ENCODE peak calls at places on chromosomes 11 and 22, in nine cellular contexts. K is stomach; G is psoas muscle; L is transverse colon; P is cardiac muscle cell; H is RWPE1; D is brain microvascular endothelial cell; F is WTC11; S is CD4-positive, alpha-beta T cell. C is an unnamed sample.

GRCh38 chr11:65642014-65642671 is 4.2 kb downstream of the SIPA1 start:
- DNase-seq in F (peak), S (no peak), P (no peak), G (no peak), L (no peak), K (no peak), D (no peak), H (no peak), C (no peak)

GRCh38 chr11:17266781-17267180 is 9.8 kb upstream of the NUCB2 start:
- DNase-seq in F (no peak), P (no peak), K (no peak), L (no peak), D (no peak), G (no peak), H (no peak), S (no peak), C (no peak)

GRCh38 chr22:25666308-25666707 is 75.7 kb upstream of the MYO18B start:
- DNase-seq in H (no peak), S (no peak), D (no peak), G (peak), L (peak), F (peak), K (no peak), P (peak), C (no peak)

GRCh38 chr11:78420796-78421209 is 3.2 kb upstream of the GAB2 start:
- DNase-seq in F (no peak), D (peak), P (peak), G (peak), K (peak), H (no peak), L (peak), S (no peak), C (no peak)

GRCh38 chr11:91163619-91164451 is 941.0 kb upstream of the CHORDC1 start:
- DNase-seq in L (no peak), F (no peak), K (no peak), G (no peak), S (no peak), P (peak), H (peak), D (peak), C (no peak)

GRCh38 chr11:122042981-122043380 is 73.0 kb downstream of the BLID start:
- DNase-seq in L (no peak), D (no peak), G (no peak), K (no peak), F (no peak), H (no peak), P (no peak), S (no peak), C (no peak)

GRCh38 chr11:93537022-93537421 is 6.2 kb downstream of the SMCO4 start:
- DNase-seq in G (no peak), F (no peak), P (no peak), K (peak), D (no peak), H (no peak), L (no peak), S (no peak), C (no peak)

GRCh38 chr11:84634309-84634708 is 992.8 kb downstream of the DLG2 start:
- DNase-seq in K (no peak), G (no peak), P (no peak), D (no peak), H (no peak), F (no peak), S (no peak), L (no peak), C (no peak)

GRCh38 chr22:36359172-36359973 is 28.4 kb downstream of the MYH9 start:
- DNase-seq in H (no peak), F (no peak), P (no peak), K (no peak), L (no peak), D (no peak), G (no peak), S (no peak), C (no peak)

GRCh38 chr11:64206457-64207246 is at the start of gene FERMT3:
- DNase-seq in S (peak), L (peak), P (no peak), K (peak), G (peak), H (no peak), F (no peak), D (no peak), C (no peak)

GRCh38 chr11:134521001-134521400 is 109.0 kb upstream of the B3GAT1 start:
- DNase-seq in D (no peak), S (no peak), H (no peak), F (no peak), P (no peak), K (no peak), L (no peak), G (no peak), C (no peak)

GRCh38 chr11:101759771-101760450 is 154.9 kb upstream of the CEP126 start:
- DNase-seq in P (no peak), G (no peak), H (peak), D (no peak), K (no peak), F (no peak), L (no peak), S (no peak), C (no peak)

GRCh38 chr11:85948884-85949283 is 93.7 kb downstream of the CCDC83 start:
- DNase-seq in P (no peak), L (no peak), S (no peak), D (no peak), K (no peak), H (peak), G (no peak), F (no peak), C (no peak)

GRCh38 chr11:48013269-48013901 is 33.0 kb downstream of the PTPRJ start:
- DNase-seq in F (no peak), D (no peak), H (no peak), P (no peak), G (no peak), K (peak), L (peak), S (peak), C (no peak)

GRCh38 chr22:37739000-37739399 is 42.2 kb downstream of the TRIOBP start:
- DNase-seq in P (peak), K (no peak), D (no peak), G (peak), F (no peak), H (no peak), S (no peak), L (no peak), C (no peak)

GRCh38 chr22:43085658-43086606 is 3.3 kb downstream of the TTLL1 start:
- DNase-seq in S (no peak), H (no peak), G (no peak), D (no peak), K (no peak), L (peak), F (no peak), P (no peak), C (no peak)

GRCh38 chr11:113114452-113115027 is 153.3 kb downstream of the NCAM1 start:
- DNase-seq in H (peak), L (peak), S (no peak), F (peak), D (peak), P (peak), G (peak), K (peak), C (no peak)

GRCh38 chr11:34524696-34525095 is 11.1 kb upstream of the ELF5 start:
- DNase-seq in K (no peak), P (no peak), F (no peak), S (no peak), H (no peak), L (no peak), G (no peak), D (no peak), C (no peak)

GRCh38 chr11:47915407-47916137 is 64.8 kb upstream of the PTPRJ start:
- DNase-seq in F (no peak), K (no peak), D (no peak), L (peak), G (no peak), S (peak), H (no peak), P (no peak), C (no peak)

GRCh38 chr11:63017306-63017974 is 1.8 kb upstream of the SLC22A8 start:
- DNase-seq in S (no peak), F (no peak), K (peak), L (no peak), G (no peak), H (no peak), P (no peak), D (peak), C (no peak)

GRCh38 chr11:71551711-71552110 is 3.5 kb downstream of the KRTAP5-9 start:
- DNase-seq in G (no peak), S (no peak), K (no peak), P (no peak), H (no peak), F (no peak), D (no peak), L (no peak), C (no peak)

GRCh38 chr11:77127674-77127968 is 425 bp upstream of the MYO7A start:
- DNase-seq in L (no peak), D (no peak), F (no peak), S (no peak), G (no peak), P (no peak), H (no peak), K (no peak), C (no peak)

GRCh38 chr11:38819986-38820385 is 2221.9 kb upstream of the RAG2 start:
- DNase-seq in G (no peak), K (no peak), H (no peak), L (no peak), P (no peak), D (no peak), S (no peak), F (no peak), C (no peak)

GRCh38 chr11:34245043-34245442 is 112.8 kb downstream of the ABTB2 start:
- DNase-seq in L (no peak), D (no peak), K (no peak), S (no peak), H (no peak), F (no peak), G (no peak), P (no peak), C (no peak)

GRCh38 chr22:37345863-37346514 is 63.7 kb downstream of the CYTH4 start:
- DNase-seq in K (no peak), H (no peak), G (no peak), F (no peak), D (peak), S (no peak), P (peak), L (peak), C (no peak)

GRCh38 chr11:23359297-23359696 is 499.0 kb upstream of the CCDC179 start:
- DNase-seq in H (peak), D (peak), L (peak), G (no peak), S (no peak), P (peak), K (no peak), F (no peak), C (no peak)

GRCh38 chr11:120208012-120208441 is 2.8 kb upstream of the OAF start:
- DNase-seq in S (no peak), G (no peak), H (no peak), D (no peak), L (no peak), K (no peak), F (no peak), P (peak), C (no peak)

GRCh38 chr11:93476796-93477195 is 66.4 kb downstream of the SMCO4 start:
- DNase-seq in G (no peak), K (no peak), P (no peak), F (no peak), S (no peak), D (peak), L (no peak), H (peak), C (no peak)

DNA sequence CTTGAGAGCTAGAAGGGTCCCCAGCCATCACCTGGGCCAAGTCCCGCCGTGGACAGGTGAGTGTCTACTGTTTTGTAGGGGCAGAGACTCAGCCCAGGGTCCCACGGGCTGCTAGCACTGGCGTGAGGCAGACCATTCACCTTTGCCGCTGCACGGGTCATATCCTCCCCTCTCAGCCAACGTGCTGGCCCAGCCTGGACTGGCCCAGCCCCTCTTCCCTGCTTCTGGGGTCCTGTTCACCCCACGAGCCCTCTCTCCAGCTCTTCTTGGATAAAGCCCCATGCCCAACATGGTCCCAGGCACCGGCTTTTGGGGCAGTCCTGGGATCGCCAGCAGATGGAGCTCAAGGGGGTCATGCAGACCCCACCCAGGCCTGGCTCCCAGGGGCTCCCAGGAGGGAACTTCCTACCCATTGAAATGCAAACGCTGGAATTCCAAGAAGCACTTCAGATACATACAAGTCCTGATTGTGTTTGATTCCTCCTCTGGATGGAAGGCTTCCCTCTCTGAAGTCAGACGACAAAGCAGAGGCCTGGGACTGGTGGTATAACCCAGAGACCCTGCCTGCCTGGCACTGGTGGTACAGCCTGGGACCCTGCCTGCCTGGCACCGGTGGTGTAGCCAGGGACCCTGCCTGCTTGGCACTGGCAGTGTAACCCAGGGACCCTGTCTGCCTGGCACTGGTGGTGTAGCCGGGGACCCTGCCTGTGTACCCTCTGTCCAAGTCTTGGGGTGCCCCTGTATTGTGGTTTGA is 8.9 kb upstream of the SEPTIN5 start:
- DNase-seq in G (no peak), L (no peak), H (no peak), K (no peak), S (no peak), P (no peak), F (peak), D (no peak), C (no peak)
- TF ChIP-seq CTCF in G (no peak), L (no peak), H (no peak), K (no peak), S (no peak), P (peak), F (peak), D (peak), C (peak)

DNA sequence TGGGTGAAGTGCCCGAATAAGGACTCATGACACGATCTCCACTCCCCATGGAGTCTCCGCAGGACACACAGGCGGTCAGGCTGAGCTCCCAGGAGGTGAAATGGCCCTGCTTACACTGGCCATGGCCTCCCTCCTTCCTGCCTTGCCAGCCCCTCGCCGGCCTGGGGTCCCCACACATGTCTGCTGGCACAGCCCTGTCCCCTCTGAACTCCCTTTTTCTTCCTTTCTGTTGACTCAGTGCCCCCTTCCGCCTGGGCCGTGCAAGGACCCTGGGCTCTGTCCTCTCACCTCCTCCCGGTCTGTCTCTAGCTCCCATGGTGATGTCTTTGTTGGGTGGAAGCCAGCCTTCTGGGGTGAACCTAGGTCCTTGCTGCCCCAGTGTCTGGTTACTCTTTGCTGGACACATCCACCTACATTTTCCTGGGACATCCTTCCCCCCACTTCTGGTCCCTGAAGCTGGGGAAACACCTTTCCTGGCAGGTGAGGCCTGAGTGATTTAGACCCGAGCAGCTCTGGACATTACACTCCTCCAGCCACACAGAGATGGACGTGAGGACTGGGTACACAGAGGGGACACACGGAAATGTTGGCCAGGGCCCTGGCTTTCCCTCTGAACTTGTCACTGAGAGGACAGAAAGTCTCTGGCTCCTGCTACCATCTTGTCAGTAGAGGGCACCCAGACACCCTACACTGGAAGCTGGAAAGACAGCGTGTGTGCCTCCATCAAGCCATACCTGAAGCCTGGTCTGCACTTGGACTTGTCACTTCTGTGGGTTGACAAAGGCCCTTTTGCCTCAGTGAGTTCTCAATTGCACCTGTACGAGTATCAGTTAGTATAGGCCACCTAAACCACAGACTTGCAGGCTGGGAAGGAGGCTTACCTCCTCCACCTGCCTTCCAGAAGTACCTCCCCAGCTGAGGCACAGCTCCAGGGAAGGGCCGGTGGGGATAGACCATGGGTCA is 864.3 kb downstream of the TBC1D22A start:
- DNase-seq in P (no peak), K (no peak), H (no peak), S (no peak), F (no peak), G (no peak), D (no peak), L (no peak), C (peak)
- TF ChIP-seq CTCF in P (no peak), K (no peak), H (no peak), S (no peak), F (no peak), G (no peak), D (no peak), L (no peak), C (no peak)

GRCh38 chr11:1510928-1511327 is 24.3 kb upstream of the MOB2 start:
- DNase-seq in D (peak), P (no peak), G (no peak), S (no peak), H (no peak), F (no peak), K (no peak), L (no peak), C (no peak)
- TF ChIP-seq CTCF in D (no peak), P (no peak), G (no peak), S (no peak), H (no peak), F (no peak), K (no peak), L (no peak), C (no peak)

GRCh38 chr22:27372969-27373670 is 428.4 kb downstream of the MN1 start:
- DNase-seq in H (no peak), D (peak), F (peak), P (no peak), S (no peak), G (no peak), L (peak), K (peak), C (peak)
- TF ChIP-seq CTCF in H (no peak), D (peak), F (no peak), P (no peak), S (no peak), G (no peak), L (no peak), K (no peak), C (no peak)

GRCh38 chr22:23376256-23376655 is 195.9 kb downstream of the BCR start:
- DNase-seq in D (no peak), G (no peak), L (peak), H (no peak), S (no peak), P (peak), K (no peak), F (peak), C (no peak)
- TF ChIP-seq CTCF in D (peak), G (no peak), L (peak), H (no peak), S (no peak), P (peak), K (no peak), F (no peak), C (peak)

GRCh38 chr11:26286472-26287066 is 45.4 kb upstream of the ANO3 start:
- DNase-seq in K (no peak), S (no peak), H (peak), F (peak), G (no peak), L (no peak), D (peak), P (peak), C (no peak)
- TF ChIP-seq CTCF in K (no peak), S (no peak), H (peak), F (no peak), G (no peak), L (no peak), D (peak), P (peak), C (peak)

DNA sequence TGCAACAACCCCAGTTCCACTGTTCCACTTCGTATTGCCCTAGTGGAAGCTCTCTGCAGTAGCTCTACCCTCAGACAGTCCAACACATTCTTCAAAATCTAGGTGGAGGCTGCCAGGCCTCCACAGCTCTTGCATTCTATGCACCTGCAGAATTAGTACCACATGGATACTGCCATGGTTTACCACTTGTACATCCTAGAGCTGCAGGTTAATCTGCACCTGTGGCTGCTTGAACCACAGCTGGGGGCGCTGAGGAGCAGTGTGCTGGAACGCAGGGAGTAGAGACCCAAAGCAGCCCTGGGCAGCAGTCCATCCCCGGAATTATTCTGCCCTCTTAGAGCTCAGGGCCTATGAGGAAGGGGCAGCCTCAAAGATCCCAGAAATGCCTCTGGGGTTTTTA is 4.3 kb upstream of the CTSC start:
- DNase-seq in F (peak), L (no peak), K (no peak), P (no peak), D (no peak), H (no peak), G (no peak), S (no peak), C (no peak)
- TF ChIP-seq CTCF in F (peak), L (no peak), K (no peak), P (no peak), D (no peak), H (no peak), G (no peak), S (no peak), C (no peak)

GRCh38 chr11:96051820-96052219 is 127.9 kb upstream of the MTMR2 start:
- DNase-seq in K (no peak), P (no peak), L (no peak), F (no peak), D (no peak), H (no peak), S (no peak), G (no peak), C (no peak)

GRCh38 chr11:96049426-96049825 is 125.5 kb upstream of the MTMR2 start:
- DNase-seq in D (peak), L (no peak), H (no peak), S (no peak), F (no peak), G (no peak), P (peak), K (no peak), C (no peak)

GRCh38 chr11:96054870-96055705 is 131.2 kb upstream of the MTMR2 start:
- DNase-seq in H (peak), K (no peak), D (no peak), S (no peak), L (no peak), P (peak), G (no peak), F (no peak), C (no peak)

GRCh38 chr11:96052921-96053631 is 129.2 kb upstream of the MTMR2 start:
- DNase-seq in K (no peak), D (peak), F (no peak), S (no peak), H (no peak), L (no peak), P (peak), G (no peak), C (no peak)

DNA sequence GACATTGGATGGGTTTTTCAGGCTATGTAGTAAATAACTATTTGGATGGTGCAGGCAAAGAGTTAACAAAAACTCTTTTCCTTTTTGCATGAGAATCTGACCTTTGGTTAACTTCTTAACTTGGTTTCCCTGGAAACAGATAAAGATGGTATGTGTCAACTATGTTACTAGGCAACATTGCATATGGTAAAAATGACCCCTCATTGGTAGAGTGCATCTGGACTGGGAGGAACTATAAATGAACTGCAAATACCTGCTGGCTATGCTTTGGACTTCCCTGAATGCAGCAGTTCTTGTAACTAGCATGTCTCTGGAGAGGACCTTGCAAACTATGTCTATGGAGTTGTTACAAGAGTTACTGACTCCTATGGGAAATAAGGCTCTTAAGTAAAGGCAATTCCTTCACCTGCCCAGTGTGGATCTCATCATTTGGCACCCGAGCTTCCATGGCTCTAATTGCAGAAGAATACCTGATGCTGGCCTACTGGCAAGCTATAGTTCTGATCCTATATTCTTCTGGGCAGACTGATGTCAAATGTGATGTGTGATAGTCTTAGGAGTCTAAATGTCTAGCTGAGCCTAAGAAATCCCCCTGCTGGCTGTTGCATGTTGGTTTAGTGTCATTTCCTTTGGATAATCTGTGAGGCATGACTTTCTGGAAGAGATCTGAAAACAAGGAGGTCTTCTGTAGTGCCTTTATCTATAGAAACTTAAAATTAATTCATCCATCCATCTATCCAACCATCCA is 126.7 kb upstream of the MTMR2 start:
- DNase-seq in F (no peak), S (no peak), K (no peak), P (peak), H (no peak), L (no peak), D (peak), G (no peak), C (no peak)
- TF ChIP-seq CTCF in F (no peak), S (no peak), K (no peak), P (peak), H (no peak), L (no peak), D (peak), G (no peak), C (peak)